ENCODE peak calls at places on chromosomes 12 and 14, in five cellular contexts. One of them, this sample, is unnamed.

GRCh38 chr12:120015313-120015712 is 26.3 kb downstream of the BICDL1 start:
- DNase-seq in caudate nucleus: no peak
- DNase-seq in astrocyte: no peak
- DNase-seq in heart right ventricle: no peak
- DNase-seq in CD4-positive, alpha-beta memory T cell: no peak
- DNase-seq in this sample: no peak

GRCh38 chr14:95132732-95133131 is 24.6 kb downstream of the DICER1 start:
- DNase-seq in caudate nucleus: no peak
- DNase-seq in astrocyte: no peak
- DNase-seq in heart right ventricle: no peak
- DNase-seq in CD4-positive, alpha-beta memory T cell: no peak
- DNase-seq in this sample: no peak

GRCh38 chr14:81679226-81679625 is 145.6 kb upstream of the SEL1L start:
- DNase-seq in caudate nucleus: no peak
- DNase-seq in astrocyte: no peak
- DNase-seq in heart right ventricle: no peak
- DNase-seq in CD4-positive, alpha-beta memory T cell: no peak
- DNase-seq in this sample: no peak

GRCh38 chr14:100850841-100851585 is 25.1 kb downstream of the MEG3 start:
- DNase-seq in caudate nucleus: no peak
- DNase-seq in astrocyte: no peak
- DNase-seq in heart right ventricle: peak
- DNase-seq in CD4-positive, alpha-beta memory T cell: peak
- DNase-seq in this sample: no peak

GRCh38 chr12:122449317-122449716 is 26.8 kb upstream of the CLIP1 start:
- DNase-seq in caudate nucleus: no peak
- DNase-seq in astrocyte: peak
- DNase-seq in heart right ventricle: no peak
- DNase-seq in CD4-positive, alpha-beta memory T cell: no peak
- DNase-seq in this sample: peak

GRCh38 chr12:123041811-123042655 is 61.6 kb downstream of the ARL6IP4 start:
- DNase-seq in caudate nucleus: no peak
- DNase-seq in astrocyte: peak
- DNase-seq in heart right ventricle: no peak
- DNase-seq in CD4-positive, alpha-beta memory T cell: no peak
- DNase-seq in this sample: peak

GRCh38 chr14:102323102-102323501 is 3.6 kb downstream of the ZNF839 start:
- DNase-seq in caudate nucleus: peak
- DNase-seq in astrocyte: peak
- DNase-seq in heart right ventricle: peak
- DNase-seq in CD4-positive, alpha-beta memory T cell: no peak
- DNase-seq in this sample: peak

GRCh38 chr12:44976246-44976645 is 74.7 kb downstream of the DBX2 start:
- DNase-seq in caudate nucleus: no peak
- DNase-seq in astrocyte: no peak
- DNase-seq in heart right ventricle: no peak
- DNase-seq in CD4-positive, alpha-beta memory T cell: no peak
- DNase-seq in this sample: no peak

GRCh38 chr12:109387425-109388166 is 39.9 kb downstream of the MYO1H start:
- DNase-seq in caudate nucleus: no peak
- DNase-seq in astrocyte: no peak
- DNase-seq in heart right ventricle: no peak
- DNase-seq in CD4-positive, alpha-beta memory T cell: no peak
- DNase-seq in this sample: no peak

GRCh38 chr14:75372260-75372659 is 55.6 kb upstream of the JDP2 start:
- DNase-seq in caudate nucleus: peak
- DNase-seq in astrocyte: no peak
- DNase-seq in heart right ventricle: no peak
- DNase-seq in CD4-positive, alpha-beta memory T cell: no peak
- DNase-seq in this sample: no peak

GRCh38 chr14:75373133-75373532 is 54.7 kb upstream of the JDP2 start:
- DNase-seq in caudate nucleus: no peak
- DNase-seq in astrocyte: no peak
- DNase-seq in heart right ventricle: no peak
- DNase-seq in CD4-positive, alpha-beta memory T cell: no peak
- DNase-seq in this sample: no peak

GRCh38 chr14:75371297-75371696 is 56.5 kb upstream of the JDP2 start:
- DNase-seq in caudate nucleus: no peak
- DNase-seq in astrocyte: no peak
- DNase-seq in heart right ventricle: no peak
- DNase-seq in CD4-positive, alpha-beta memory T cell: no peak
- DNase-seq in this sample: no peak

GRCh38 chr14:75370416-75371205 is 57.2 kb upstream of the JDP2 start:
- DNase-seq in caudate nucleus: no peak
- DNase-seq in astrocyte: no peak
- DNase-seq in heart right ventricle: no peak
- DNase-seq in CD4-positive, alpha-beta memory T cell: no peak
- DNase-seq in this sample: no peak

GRCh38 chr14:75369506-75369905 is 58.3 kb upstream of the JDP2 start:
- DNase-seq in caudate nucleus: no peak
- DNase-seq in astrocyte: no peak
- DNase-seq in heart right ventricle: peak
- DNase-seq in CD4-positive, alpha-beta memory T cell: no peak
- DNase-seq in this sample: no peak
- H3K27ac ChIP-seq in caudate nucleus: no peak
- H3K27ac ChIP-seq in astrocyte: no peak
- H3K27ac ChIP-seq in heart right ventricle: no peak
- H3K27ac ChIP-seq in CD4-positive, alpha-beta memory T cell: no peak
- H3K27ac ChIP-seq in this sample: no peak

DNA sequence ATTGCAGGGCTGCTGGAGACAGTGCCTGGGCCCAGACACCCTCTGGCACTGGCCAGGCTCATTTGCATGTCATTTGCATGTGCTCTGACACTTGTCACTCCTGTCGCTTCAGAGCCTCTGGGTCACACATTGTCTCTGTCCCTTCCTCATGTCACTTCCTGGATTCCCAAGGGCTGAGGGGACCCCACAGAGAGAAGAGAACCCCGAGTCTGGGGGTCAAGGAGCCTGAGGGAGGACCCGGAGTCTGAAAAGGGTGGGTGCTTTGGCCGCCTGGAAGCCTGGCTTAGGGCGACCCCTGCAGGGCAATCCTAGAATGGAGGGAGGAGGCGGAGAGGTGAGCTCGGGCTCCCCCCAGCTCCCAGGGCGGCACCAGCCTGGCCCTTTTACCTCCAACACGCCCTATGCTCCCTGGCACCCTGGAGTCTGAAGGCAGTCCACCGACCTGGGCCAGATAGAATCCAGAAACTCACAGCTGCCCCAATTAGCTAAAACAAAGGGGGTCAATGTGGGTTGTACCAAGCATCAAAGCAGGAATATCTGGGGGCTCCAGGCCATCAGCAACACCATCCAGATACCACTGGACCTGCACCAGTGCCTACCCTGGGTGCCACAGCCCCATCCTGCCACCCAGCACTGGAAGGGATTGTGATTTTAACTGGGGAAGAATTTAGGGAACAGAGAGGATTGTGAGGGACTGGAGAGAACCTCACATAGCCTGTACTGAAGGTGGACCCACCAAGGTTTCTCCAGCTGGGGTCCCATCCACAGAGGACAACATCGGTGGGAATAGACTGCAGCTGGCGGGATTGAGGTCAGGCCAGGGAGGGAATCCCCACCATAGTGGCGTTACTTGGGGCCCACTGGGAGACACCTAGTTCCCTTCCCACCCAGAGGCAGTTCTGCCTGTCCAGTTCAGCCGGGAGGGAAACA is 21.8 kb upstream of the KRT78 start:
- DNase-seq in caudate nucleus: no peak
- DNase-seq in astrocyte: no peak
- DNase-seq in heart right ventricle: peak
- DNase-seq in CD4-positive, alpha-beta memory T cell: peak
- DNase-seq in this sample: peak
- H3K27ac ChIP-seq in caudate nucleus: no peak
- H3K27ac ChIP-seq in astrocyte: peak
- H3K27ac ChIP-seq in heart right ventricle: no peak
- H3K27ac ChIP-seq in CD4-positive, alpha-beta memory T cell: no peak
- H3K27ac ChIP-seq in this sample: peak

GRCh38 chr12:12896261-12896660 is 4.9 kb downstream of the GPRC5A start:
- DNase-seq in caudate nucleus: no peak
- DNase-seq in astrocyte: peak
- DNase-seq in heart right ventricle: no peak
- DNase-seq in CD4-positive, alpha-beta memory T cell: no peak
- DNase-seq in this sample: no peak

GRCh38 chr12:12898911-12899511 is 7.6 kb downstream of the GPRC5A start:
- DNase-seq in caudate nucleus: no peak
- DNase-seq in astrocyte: no peak
- DNase-seq in heart right ventricle: no peak
- DNase-seq in CD4-positive, alpha-beta memory T cell: no peak
- DNase-seq in this sample: no peak

GRCh38 chr12:12897286-12897685 is 5.9 kb downstream of the GPRC5A start:
- DNase-seq in caudate nucleus: no peak
- DNase-seq in astrocyte: no peak
- DNase-seq in heart right ventricle: no peak
- DNase-seq in CD4-positive, alpha-beta memory T cell: no peak
- DNase-seq in this sample: no peak

GRCh38 chr12:12899530-12900380 is 8.4 kb downstream of the GPRC5A start:
- DNase-seq in caudate nucleus: peak
- DNase-seq in astrocyte: peak
- DNase-seq in heart right ventricle: no peak
- DNase-seq in CD4-positive, alpha-beta memory T cell: no peak
- DNase-seq in this sample: peak

GRCh38 chr12:12898136-12898712 is 6.9 kb downstream of the GPRC5A start:
- DNase-seq in caudate nucleus: no peak
- DNase-seq in astrocyte: no peak
- DNase-seq in heart right ventricle: no peak
- DNase-seq in CD4-positive, alpha-beta memory T cell: no peak
- DNase-seq in this sample: no peak
- H3K27ac ChIP-seq in caudate nucleus: no peak
- H3K27ac ChIP-seq in astrocyte: peak
- H3K27ac ChIP-seq in heart right ventricle: no peak
- H3K27ac ChIP-seq in CD4-positive, alpha-beta memory T cell: no peak
- H3K27ac ChIP-seq in this sample: peak

DNA sequence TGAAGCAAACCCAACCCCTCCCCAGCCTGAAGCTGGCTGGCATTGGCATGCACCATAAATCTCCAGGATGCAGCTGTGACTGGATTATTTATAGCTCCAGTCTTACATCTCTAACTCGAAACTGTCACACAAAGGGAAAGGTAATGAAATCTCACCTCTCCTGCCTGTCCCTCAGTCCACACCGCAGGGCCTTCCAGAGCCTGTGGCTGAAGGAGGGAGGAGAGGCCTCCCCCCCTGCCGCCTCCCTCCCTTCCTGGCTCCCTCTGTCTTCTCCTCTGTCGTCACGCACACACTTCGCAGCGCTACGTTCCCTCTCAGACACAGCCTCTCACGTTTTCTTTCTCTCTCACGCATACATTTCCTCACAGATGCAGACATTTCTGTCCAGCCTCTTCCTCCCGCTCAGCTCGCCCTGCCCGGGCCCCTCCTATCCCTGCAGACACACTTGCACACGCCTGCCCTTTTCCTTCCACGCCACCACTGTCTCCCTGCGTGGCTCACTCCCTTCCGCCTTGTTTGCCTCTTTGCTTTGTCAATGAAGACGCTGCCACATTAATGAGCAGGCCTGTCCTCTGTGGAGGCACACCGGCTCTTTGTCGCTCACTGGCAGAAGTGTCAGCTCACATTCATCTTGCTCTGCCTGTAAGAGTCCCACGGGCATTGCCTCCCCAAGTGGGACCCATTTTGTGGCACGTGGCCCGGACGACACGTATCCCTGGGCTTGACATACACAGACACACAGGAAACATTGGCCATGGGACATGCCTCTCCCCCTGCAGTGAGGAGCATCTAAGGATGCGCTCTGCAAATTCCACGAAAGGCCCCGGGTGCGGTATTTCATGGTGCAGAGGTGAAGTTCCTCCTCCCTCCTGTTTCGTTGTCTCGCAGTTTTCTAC is 27.9 kb downstream of the IRF2BPL start:
- DNase-seq in caudate nucleus: peak
- DNase-seq in astrocyte: peak
- DNase-seq in heart right ventricle: peak
- DNase-seq in CD4-positive, alpha-beta memory T cell: no peak
- DNase-seq in this sample: no peak
- H3K27ac ChIP-seq in caudate nucleus: no peak
- H3K27ac ChIP-seq in astrocyte: no peak
- H3K27ac ChIP-seq in heart right ventricle: no peak
- H3K27ac ChIP-seq in CD4-positive, alpha-beta memory T cell: no peak
- H3K27ac ChIP-seq in this sample: no peak

GRCh38 chr14:61386173-61386772 is 64.9 kb downstream of the PRKCH start:
- DNase-seq in caudate nucleus: no peak
- DNase-seq in astrocyte: no peak
- DNase-seq in heart right ventricle: no peak
- DNase-seq in CD4-positive, alpha-beta memory T cell: no peak
- DNase-seq in this sample: no peak

GRCh38 chr14:61388173-61388975 is 67.0 kb downstream of the PRKCH start:
- DNase-seq in caudate nucleus: no peak
- DNase-seq in astrocyte: peak
- DNase-seq in heart right ventricle: no peak
- DNase-seq in CD4-positive, alpha-beta memory T cell: peak
- DNase-seq in this sample: no peak

GRCh38 chr14:61391119-61391518 is 69.7 kb downstream of the PRKCH start:
- DNase-seq in caudate nucleus: no peak
- DNase-seq in astrocyte: no peak
- DNase-seq in heart right ventricle: no peak
- DNase-seq in CD4-positive, alpha-beta memory T cell: no peak
- DNase-seq in this sample: no peak

GRCh38 chr14:61387076-61387475 is 65.7 kb downstream of the PRKCH start:
- DNase-seq in caudate nucleus: no peak
- DNase-seq in astrocyte: no peak
- DNase-seq in heart right ventricle: no peak
- DNase-seq in CD4-positive, alpha-beta memory T cell: no peak
- DNase-seq in this sample: no peak

GRCh38 chr14:61388976-61389576 is 67.7 kb downstream of the PRKCH start:
- DNase-seq in caudate nucleus: no peak
- DNase-seq in astrocyte: no peak
- DNase-seq in heart right ventricle: no peak
- DNase-seq in CD4-positive, alpha-beta memory T cell: no peak
- DNase-seq in this sample: peak
- H3K27ac ChIP-seq in caudate nucleus: peak
- H3K27ac ChIP-seq in astrocyte: no peak
- H3K27ac ChIP-seq in heart right ventricle: no peak
- H3K27ac ChIP-seq in CD4-positive, alpha-beta memory T cell: peak
- H3K27ac ChIP-seq in this sample: peak